ENCODE peak calls at places on chromosomes 16 and 17, in nine cellular contexts. Q, U, S, T, G, F, P, N and H are unnamed samples.

GRCh38 chr17:2412561-2413021 is 11.7 kb upstream of the MNT start:
- DNase-seq in Q (peak; percentile 57), U (no peak), S (no peak), T (peak; percentile 15), G (peak; percentile 44), F (no peak), P (peak; percentile 88), N (no peak), H (no peak)

GRCh38 chr17:35665662-35666061 is 65.8 kb upstream of the RASL10B start:
- DNase-seq in Q (no peak), U (no peak), S (no peak), T (no peak), G (no peak), F (no peak), P (no peak), N (no peak), H (no peak)

GRCh38 chr16:15037003-15037402 is 18.9 kb downstream of the NTAN1 start:
- DNase-seq in Q (no peak), U (no peak), S (no peak), T (no peak), G (no peak), F (no peak), P (no peak), N (no peak), H (no peak)

GRCh38 chr16:70572050-70572925 is 48.7 kb downstream of the SF3B3 start:
- DNase-seq in Q (no peak), U (no peak), S (no peak), T (no peak), G (peak; percentile 45), F (no peak), P (no peak), N (no peak), H (no peak)

GRCh38 chr17:7855643-7856080 is 796 bp downstream of the TMEM88 start:
- DNase-seq in Q (no peak), U (no peak), S (no peak), T (no peak), G (no peak), F (no peak), P (no peak), N (peak; percentile 53), H (no peak)

GRCh38 chr16:57471852-57472664 is 9.6 kb downstream of the POLR2C start:
- DNase-seq in Q (peak; percentile 60), U (no peak), S (no peak), T (no peak), G (peak; percentile 4), F (no peak), P (peak; percentile 50), N (no peak), H (no peak)

GRCh38 chr16:22307838-22308237 is 10.6 kb downstream of the POLR3E start:
- DNase-seq in Q (no peak), U (no peak), S (no peak), T (no peak), G (no peak), F (no peak), P (no peak), N (no peak), H (no peak)

GRCh38 chr17:55278173-55278748 is 13.5 kb downstream of the HLF start:
- DNase-seq in Q (no peak), U (no peak), S (no peak), T (no peak), G (no peak), F (no peak), P (no peak), N (no peak), H (no peak)

GRCh38 chr17:14904406-14904805 is 360.7 kb downstream of the PMP22 start:
- DNase-seq in Q (no peak), U (no peak), S (no peak), T (no peak), G (no peak), F (no peak), P (no peak), N (no peak), H (no peak)

GRCh38 chr16:87259431-87259830 is 57.8 kb downstream of the C16orf95 start:
- DNase-seq in Q (no peak), U (no peak), S (no peak), T (no peak), G (no peak), F (no peak), P (no peak), N (no peak), H (no peak)

GRCh38 chr16:69169051-69169450 is 17.9 kb upstream of the SNTB2 start:
- DNase-seq in Q (no peak), U (no peak), S (no peak), T (no peak), G (no peak), F (no peak), P (no peak), N (no peak), H (no peak)

GRCh38 chr17:42527932-42528331 is 8.1 kb upstream of the NAGLU start:
- DNase-seq in Q (no peak), U (no peak), S (no peak), T (no peak), G (no peak), F (no peak), P (no peak), N (no peak), H (no peak)

GRCh38 chr16:1989826-1990335 is at the start of gene SYNGR3:
- DNase-seq in Q (peak; percentile 72), U (no peak), S (no peak), T (peak; percentile 39), G (no peak), F (no peak), P (no peak), N (no peak), H (no peak)

GRCh38 chr17:78933959-78934568 is 8.9 kb upstream of the TIMP2 start:
- DNase-seq in Q (peak; percentile 63), U (no peak), S (peak; percentile 63), T (peak; percentile 99), G (peak; percentile 99), F (peak; percentile 34), P (peak; percentile 99), N (peak; percentile 99), H (peak; percentile 98)

GRCh38 chr17:77372444-77373297 is 231.9 kb downstream of the SEC14L1 start:
- DNase-seq in Q (peak; percentile 93), U (peak; percentile 90), S (no peak), T (peak; percentile 86), G (peak; percentile 94), F (peak; percentile 93), P (peak; percentile 56), N (peak; percentile 87), H (peak; percentile 76)

GRCh38 chr17:80123791-80124190 is 22.4 kb downstream of the GAA start:
- DNase-seq in Q (no peak), U (no peak), S (no peak), T (peak; percentile 49), G (peak; percentile 46), F (no peak), P (peak; percentile 92), N (no peak), H (no peak)

GRCh38 chr17:72383053-72383847 is 262.4 kb downstream of the SOX9 start:
- DNase-seq in Q (peak; percentile 66), U (no peak), S (no peak), T (no peak), G (peak; percentile 37), F (no peak), P (no peak), N (no peak), H (no peak)

GRCh38 chr17:47776330-47777197 is 43.5 kb downstream of the TBX21 start:
- DNase-seq in Q (no peak), U (peak; percentile 67), S (no peak), T (peak; percentile 43), G (peak; percentile 55), F (peak; percentile 67), P (peak; percentile 33), N (no peak), H (no peak)

GRCh38 chr16:86519649-86520316 is 9.5 kb downstream of the FOXF1 start:
- DNase-seq in Q (peak; percentile 87), U (peak; percentile 76), S (peak; percentile 50), T (peak; percentile 66), G (peak; percentile 75), F (peak; percentile 72), P (peak; percentile 58), N (peak; percentile 59), H (no peak)

GRCh38 chr16:82629441-82630027 is 2.8 kb downstream of the CDH13 start:
- DNase-seq in Q (no peak), U (no peak), S (no peak), T (peak; percentile 89), G (peak; percentile 49), F (no peak), P (no peak), N (no peak), H (no peak)

GRCh38 chr16:65600046-65600445 is 478.2 kb upstream of the CDH11 start:
- DNase-seq in Q (no peak), U (no peak), S (no peak), T (no peak), G (no peak), F (no peak), P (no peak), N (no peak), H (no peak)

GRCh38 chr17:68291836-68292688 is 767 bp downstream of the ARSG start:
- DNase-seq in Q (peak; percentile 85), U (peak; percentile 88), S (peak; percentile 38), T (peak; percentile 87), G (peak; percentile 59), F (peak; percentile 99), P (peak; percentile 59), N (peak; percentile 56), H (peak; percentile 71)

GRCh38 chr16:85332175-85332574 is 219.9 kb upstream of the CIBAR2 start:
- DNase-seq in Q (no peak), U (no peak), S (no peak), T (no peak), G (no peak), F (no peak), P (no peak), N (no peak), H (no peak)

GRCh38 chr17:81603846-81604610 is 32.9 kb downstream of the NPLOC4 start:
- DNase-seq in Q (no peak), U (no peak), S (no peak), T (no peak), G (no peak), F (no peak), P (no peak), N (no peak), H (no peak)

GRCh38 chr16:85566502-85567100 is 46.5 kb upstream of the GSE1 start:
- DNase-seq in Q (peak; percentile 69), U (no peak), S (no peak), T (no peak), G (no peak), F (no peak), P (no peak), N (no peak), H (no peak)

GRCh38 chr17:31680126-31680525 is 178.9 kb downstream of the COPRS start:
- DNase-seq in Q (peak; percentile 14), U (no peak), S (no peak), T (no peak), G (no peak), F (peak; percentile 50), P (no peak), N (no peak), H (peak; percentile 18)

GRCh38 chr16:12252616-12253015 is 276.1 kb downstream of the SNX29 start:
- DNase-seq in Q (no peak), U (no peak), S (no peak), T (no peak), G (no peak), F (no peak), P (no peak), N (no peak), H (no peak)

GRCh38 chr17:12790806-12791148 is 1.5 kb downstream of the ARHGAP44 start:
- DNase-seq in Q (no peak), U (no peak), S (no peak), T (no peak), G (no peak), F (no peak), P (no peak), N (no peak), H (no peak)

GRCh38 chr17:47763913-47764582 is 31.0 kb downstream of the TBX21 start:
- DNase-seq in Q (no peak), U (no peak), S (no peak), T (no peak), G (no peak), F (no peak), P (no peak), N (no peak), H (no peak)

GRCh38 chr16:30711712-30712111 is 12.7 kb downstream of the SRCAP start:
- DNase-seq in Q (no peak), U (no peak), S (no peak), T (no peak), G (no peak), F (no peak), P (no peak), N (no peak), H (no peak)

GRCh38 chr16:84224554-84224953 is 15.3 kb downstream of the KCNG4 start:
- DNase-seq in Q (no peak), U (no peak), S (no peak), T (no peak), G (no peak), F (no peak), P (no peak), N (no peak), H (no peak)